ENCODE peak calls at places on chromosomes 4 and X, in five cellular contexts. L, G, K, W and S are unnamed samples.

GRCh38 chrX:49103637-49104036 is 19.9 kb downstream of the GPKOW start:
- DNase-seq in L (peak), G (no peak), K (no peak), W (no peak), S (no peak)

GRCh38 chr4:168528131-168528949 is 31.5 kb downstream of the PALLD start:
- DNase-seq in L (no peak), G (no peak), K (no peak), W (no peak), S (no peak)

GRCh38 chrX:95346854-95347253 is 1337.8 kb upstream of the DIAPH2 start:
- DNase-seq in L (no peak), G (no peak), K (no peak), W (no peak), S (peak)

GRCh38 chrX:155231163-155231562 is 14.9 kb downstream of the VBP1 start:
- DNase-seq in L (no peak), G (no peak), K (no peak), W (no peak), S (no peak)

GRCh38 chr4:14906805-14907204 is 95.5 kb upstream of the CPEB2 start:
- DNase-seq in L (no peak), G (no peak), K (no peak), W (no peak), S (no peak)

GRCh38 chrX:54810532-54810931 is 3.0 kb downstream of the MAGED2 start:
- DNase-seq in L (no peak), G (no peak), K (no peak), W (no peak), S (no peak)

GRCh38 chr4:54545663-54546424 is 111.9 kb upstream of the KIT start:
- DNase-seq in L (peak), G (no peak), K (no peak), W (no peak), S (no peak)

GRCh38 chrX:148538582-148538981 is 38.2 kb downstream of the AFF2 start:
- DNase-seq in L (no peak), G (no peak), K (no peak), W (no peak), S (no peak)

GRCh38 chr4:167868163-167868562 is 224.2 kb upstream of the ANXA10 start:
- DNase-seq in L (no peak), G (no peak), K (no peak), W (peak), S (no peak)

GRCh38 chr4:55363618-55364420 is 17.8 kb downstream of the SRD5A3 start:
- DNase-seq in L (peak), G (no peak), K (no peak), W (no peak), S (no peak)

GRCh38 chr4:109067509-109068205 is 234.8 kb downstream of the COL25A1 start:
- DNase-seq in L (peak), G (no peak), K (no peak), W (no peak), S (no peak)

GRCh38 chr4:54085284-54085683 is 14.7 kb upstream of the GSX2 start:
- DNase-seq in L (peak), G (no peak), K (no peak), W (peak), S (no peak)

GRCh38 chr4:34046580-34046979 is 2197.7 kb downstream of the ARAP2 start:
- DNase-seq in L (no peak), G (no peak), K (no peak), W (peak), S (no peak)

GRCh38 chrX:133681897-133682296 is 266.6 kb upstream of the GPC4 start:
- DNase-seq in L (no peak), G (no peak), K (no peak), W (no peak), S (no peak)

GRCh38 chr4:42488114-42488513 is 90.8 kb downstream of the SHISA3 start:
- DNase-seq in L (no peak), G (no peak), K (no peak), W (no peak), S (no peak)

GRCh38 chr4:158863296-158863695 is 94.5 kb downstream of the FNIP2 start:
- DNase-seq in L (no peak), G (no peak), K (no peak), W (no peak), S (no peak)

GRCh38 chr4:26820346-26820745 is 40.3 kb upstream of the STIM2 start:
- DNase-seq in L (no peak), G (no peak), K (no peak), W (no peak), S (no peak)

GRCh38 chrX:16786791-16787735 is 797 bp downstream of the TXLNG start:
- DNase-seq in L (peak), G (peak), K (no peak), W (no peak), S (no peak)

GRCh38 chr4:122309988-122310626 is 68.7 kb upstream of the ADAD1 start:
- DNase-seq in L (no peak), G (no peak), K (no peak), W (no peak), S (no peak)

GRCh38 chr4:76198411-76199237 is 15.0 kb downstream of the SCARB2 start:
- DNase-seq in L (peak), G (no peak), K (no peak), W (peak), S (no peak)

GRCh38 chrX:107827137-107827831 is 1.6 kb downstream of the MID2 start:
- DNase-seq in L (no peak), G (no peak), K (no peak), W (no peak), S (no peak)